ENCODE peak calls at places on chromosome 6, in seven cellular contexts. One of them, this sample, is unnamed.

GRCh38 chr6:82645536-82646230 is 282.1 kb downstream of the TPBG start:
- DNase-seq in HFFc6: no peak
- DNase-seq in T-helper 2 cell: no peak
- DNase-seq in NCI-H187: no peak
- DNase-seq in hepatic stellate cell: no peak
- DNase-seq in H7: no peak
- DNase-seq in fibroblast of mammary gland: no peak
- DNase-seq in this sample: no peak

GRCh38 chr6:122817766-122818165 is 28.7 kb downstream of the SMPDL3A start:
- DNase-seq in fibroblast of mammary gland: peak
- DNase-seq in NCI-H187: no peak
- DNase-seq in HFFc6: no peak
- DNase-seq in hepatic stellate cell: no peak
- DNase-seq in H7: no peak
- DNase-seq in T-helper 2 cell: no peak
- DNase-seq in this sample: no peak

GRCh38 chr6:126040826-126041225 is 54.5 kb downstream of the TRMT11 start:
- DNase-seq in HFFc6: peak
- DNase-seq in fibroblast of mammary gland: peak
- DNase-seq in T-helper 2 cell: no peak
- DNase-seq in H7: no peak
- DNase-seq in hepatic stellate cell: peak
- DNase-seq in NCI-H187: no peak
- DNase-seq in this sample: peak

GRCh38 chr6:17099401-17100059 is 2.3 kb upstream of the STMND1 start:
- DNase-seq in hepatic stellate cell: no peak
- DNase-seq in NCI-H187: no peak
- DNase-seq in H7: no peak
- DNase-seq in fibroblast of mammary gland: no peak
- DNase-seq in HFFc6: no peak
- DNase-seq in T-helper 2 cell: no peak
- DNase-seq in this sample: no peak

GRCh38 chr6:73340048-73340447 is 14.0 kb downstream of the DPPA5 start:
- DNase-seq in fibroblast of mammary gland: no peak
- DNase-seq in NCI-H187: no peak
- DNase-seq in T-helper 2 cell: no peak
- DNase-seq in hepatic stellate cell: no peak
- DNase-seq in H7: no peak
- DNase-seq in HFFc6: no peak
- DNase-seq in this sample: no peak

GRCh38 chr6:105174512-105174911 is 5.3 kb downstream of the POPDC3 start:
- DNase-seq in hepatic stellate cell: no peak
- DNase-seq in H7: no peak
- DNase-seq in NCI-H187: no peak
- DNase-seq in T-helper 2 cell: no peak
- DNase-seq in fibroblast of mammary gland: peak
- DNase-seq in HFFc6: peak
- DNase-seq in this sample: peak

GRCh38 chr6:43368517-43369160 is 808 bp downstream of the ZNF318 start:
- DNase-seq in fibroblast of mammary gland: peak
- DNase-seq in T-helper 2 cell: no peak
- DNase-seq in HFFc6: peak
- DNase-seq in NCI-H187: no peak
- DNase-seq in hepatic stellate cell: peak
- DNase-seq in H7: peak
- DNase-seq in this sample: peak

GRCh38 chr6:161487694-161488093 is 213.8 kb upstream of the AGPAT4 start:
- DNase-seq in T-helper 2 cell: no peak
- DNase-seq in hepatic stellate cell: no peak
- DNase-seq in NCI-H187: no peak
- DNase-seq in HFFc6: no peak
- DNase-seq in fibroblast of mammary gland: no peak
- DNase-seq in H7: no peak
- DNase-seq in this sample: no peak

GRCh38 chr6:26223677-26224546 is 136.7 kb downstream of the HFE start:
- DNase-seq in NCI-H187: peak
- DNase-seq in fibroblast of mammary gland: peak
- DNase-seq in hepatic stellate cell: peak
- DNase-seq in HFFc6: peak
- DNase-seq in H7: peak
- DNase-seq in T-helper 2 cell: peak
- DNase-seq in this sample: peak

GRCh38 chr6:36682328-36683144 is 4.0 kb downstream of the CDKN1A start:
- DNase-seq in H7: no peak
- DNase-seq in NCI-H187: peak
- DNase-seq in T-helper 2 cell: peak
- DNase-seq in fibroblast of mammary gland: no peak
- DNase-seq in HFFc6: peak
- DNase-seq in hepatic stellate cell: no peak
- DNase-seq in this sample: no peak

GRCh38 chr6:15358579-15359327 is 112.9 kb downstream of the JARID2 start:
- DNase-seq in hepatic stellate cell: no peak
- DNase-seq in NCI-H187: no peak
- DNase-seq in HFFc6: no peak
- DNase-seq in H7: no peak
- DNase-seq in T-helper 2 cell: no peak
- DNase-seq in fibroblast of mammary gland: no peak
- DNase-seq in this sample: no peak

GRCh38 chr6:30541515-30542403 is 14.5 kb downstream of the GNL1 start:
- DNase-seq in hepatic stellate cell: peak
- DNase-seq in NCI-H187: peak
- DNase-seq in T-helper 2 cell: peak
- DNase-seq in H7: peak
- DNase-seq in fibroblast of mammary gland: peak
- DNase-seq in HFFc6: peak
- DNase-seq in this sample: peak